ENCODE peak calls at places on chromosomes 12 and 14, in seven cellular contexts. O, Y, R, P, V, D and B are unnamed samples.
A peak's percentile ranks its signal among the peaks of the same experiment; 100 is the strongest.

GRCh38 chr14:65281991-65282908 is 130.3 kb upstream of the FUT8 start:
- DNase-seq in O (peak; percentile 63), Y (peak; percentile 73), R (peak; percentile 77), P (peak; percentile 81), V (peak; percentile 97), D (peak; percentile 49), B (peak; percentile 35)

GRCh38 chr12:116336542-116337065 is 59.1 kb upstream of the MED13L start:
- DNase-seq in O (no peak), Y (no peak), R (peak; percentile 77), P (no peak), V (no peak), D (peak; percentile 35), B (peak; percentile 86)

GRCh38 chr12:1934831-1935230 is 16.4 kb upstream of the CACNA2D4 start:
- DNase-seq in O (peak; percentile 27), Y (no peak), R (no peak), P (no peak), V (no peak), D (no peak), B (no peak)

GRCh38 chr14:72880164-72880563 is 13.7 kb downstream of the DPF3 start:
- DNase-seq in O (no peak), Y (no peak), R (no peak), P (no peak), V (peak; percentile 61), D (no peak), B (no peak)

GRCh38 chr12:22231836-22232235 is 102.7 kb downstream of the ST8SIA1 start:
- DNase-seq in O (no peak), Y (no peak), R (no peak), P (no peak), V (peak; percentile 74), D (peak; percentile 14), B (no peak)

GRCh38 chr12:77924703-77925102 is 94.0 kb downstream of the NAV3 start:
- DNase-seq in O (no peak), Y (no peak), R (peak; percentile 52), P (no peak), V (no peak), D (peak; percentile 57), B (no peak)

GRCh38 chr12:19130224-19131019 is 889 bp downstream of the PLEKHA5 start:
- DNase-seq in O (peak; percentile 73), Y (peak; percentile 33), R (no peak), P (peak; percentile 82), V (peak; percentile 76), D (no peak), B (no peak)

GRCh38 chr14:65170768-65171251 is 68.5 kb upstream of the MAX start:
- DNase-seq in O (peak; percentile 74), Y (no peak), R (peak; percentile 81), P (peak; percentile 76), V (peak; percentile 88), D (peak; percentile 80), B (peak; percentile 54)

GRCh38 chr12:5227722-5228274 is 184.1 kb downstream of the KCNA5 start:
- DNase-seq in O (no peak), Y (no peak), R (no peak), P (no peak), V (no peak), D (no peak), B (no peak)

GRCh38 chr14:36605506-36605857 is 23.1 kb upstream of the NKX2-8 start:
- DNase-seq in O (no peak), Y (no peak), R (no peak), P (no peak), V (peak; percentile 59), D (no peak), B (no peak)

GRCh38 chr14:32384464-32384863 is 55.4 kb downstream of the AKAP6 start:
- DNase-seq in O (no peak), Y (no peak), R (no peak), P (no peak), V (no peak), D (no peak), B (no peak)

GRCh38 chr14:77406086-77406485 is 17.2 kb downstream of the NOXRED1 start:
- DNase-seq in O (no peak), Y (no peak), R (no peak), P (no peak), V (no peak), D (no peak), B (no peak)

GRCh38 chr12:132886529-132887477 is 602 bp downstream of the CHFR start:
- DNase-seq in O (no peak), Y (no peak), R (peak; percentile 4), P (no peak), V (peak; percentile 47), D (peak; percentile 39), B (peak; percentile 17)

GRCh38 chr12:113818833-113819232 is 147.3 kb downstream of the RBM19 start:
- DNase-seq in O (peak; percentile 86), Y (peak; percentile 41), R (no peak), P (peak; percentile 84), V (peak; percentile 85), D (peak; percentile 12), B (peak; percentile 9)

GRCh38 chr14:97833291-97833690 is 1036.1 kb downstream of the VRK1 start:
- DNase-seq in O (no peak), Y (no peak), R (no peak), P (no peak), V (no peak), D (no peak), B (no peak)

GRCh38 chr12:110786012-110786411 is 43.3 kb upstream of the PPP1CC start:
- DNase-seq in O (no peak), Y (no peak), R (no peak), P (no peak), V (no peak), D (no peak), B (no peak)
- H2AK5ac ChIP-seq in O (no peak overlapping the region), Y (no peak overlapping the region), R (no peak overlapping the region), P (no peak overlapping the region), V (no peak overlapping the region), D (no peak overlapping the region), B (no peak overlapping the region)

DNA sequence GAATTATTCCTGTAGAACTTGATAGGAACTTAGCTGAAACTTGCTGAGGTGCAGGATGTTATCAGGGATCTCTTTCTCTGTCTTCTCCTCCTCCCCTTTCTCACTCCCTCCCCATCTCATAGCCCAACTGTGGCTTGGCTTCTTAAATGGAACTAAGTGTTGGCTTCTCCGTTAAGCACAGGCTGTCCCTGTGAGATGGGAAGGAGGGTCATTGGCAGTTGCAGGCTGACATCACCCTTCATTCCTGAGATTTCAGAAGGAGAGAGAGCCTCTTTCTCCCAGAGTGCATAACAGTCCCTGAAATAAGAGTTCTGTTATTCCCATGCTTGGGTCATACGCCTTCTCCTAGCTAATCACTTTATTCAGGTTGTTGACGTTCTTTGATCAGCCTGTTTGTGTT is 162.0 kb downstream of the UNC79 start:
- DNase-seq in O (no peak), Y (no peak), R (no peak), P (no peak), V (peak; percentile 82), D (no peak), B (no peak)
- H2AK5ac ChIP-seq in O (no peak overlapping the region), Y (no peak overlapping the region), R (no peak overlapping the region), P (no peak overlapping the region), V (no peak overlapping the region), D (no peak overlapping the region), B (no peak overlapping the region)

GRCh38 chr12:14770495-14771313 is 32.6 kb downstream of the WBP11 start:
- DNase-seq in O (peak; percentile 96), Y (peak; percentile 76), R (peak; percentile 91), P (peak; percentile 97), V (peak; percentile 98), D (peak; percentile 97), B (peak; percentile 98)

GRCh38 chr12:14769837-14770494 is 33.3 kb downstream of the WBP11 start:
- DNase-seq in O (peak; percentile 91), Y (peak; percentile 68), R (peak; percentile 68), P (peak; percentile 93), V (peak; percentile 95), D (peak; percentile 83), B (peak; percentile 92)

GRCh38 chr12:14768823-14769405 is 34.4 kb downstream of the WBP11 start:
- DNase-seq in O (peak; percentile 50), Y (no peak), R (peak; percentile 44), P (peak; percentile 59), V (peak; percentile 66), D (peak; percentile 59), B (peak; percentile 90)

GRCh38 chr12:14767617-14768016 is 35.7 kb downstream of the WBP11 start:
- DNase-seq in O (no peak), Y (no peak), R (no peak), P (no peak), V (no peak), D (no peak), B (no peak)

GRCh38 chr12:14769462-14769836 is 33.8 kb downstream of the WBP11 start:
- DNase-seq in O (peak; percentile 83), Y (no peak), R (peak; percentile 20), P (peak; percentile 87), V (peak; percentile 91), D (peak; percentile 45), B (no peak)
- H2AK5ac ChIP-seq in O (no peak overlapping the region), Y (no peak overlapping the region), R (no peak overlapping the region), P (no peak overlapping the region), V (no peak overlapping the region), D (peak overlapping the region; percentile 42), B (no peak overlapping the region)

GRCh38 chr14:76313303-76313702 is 62.6 kb upstream of the ESRRB start:
- DNase-seq in O (no peak), Y (no peak), R (no peak), P (no peak), V (peak; percentile 16), D (no peak), B (no peak)
- H2AK5ac ChIP-seq in O (no peak overlapping the region), Y (no peak overlapping the region), R (no peak overlapping the region), P (no peak overlapping the region), V (no peak overlapping the region), D (no peak overlapping the region), B (no peak overlapping the region)

GRCh38 chr12:690466-690865 is 27.2 kb upstream of the NINJ2 start:
- DNase-seq in O (no peak), Y (no peak), R (no peak), P (no peak), V (peak; percentile 66), D (no peak), B (no peak)
- H2AK5ac ChIP-seq in O (no peak overlapping the region), Y (no peak overlapping the region), R (no peak overlapping the region), P (no peak overlapping the region), V (no peak overlapping the region), D (no peak overlapping the region), B (no peak overlapping the region)

DNA sequence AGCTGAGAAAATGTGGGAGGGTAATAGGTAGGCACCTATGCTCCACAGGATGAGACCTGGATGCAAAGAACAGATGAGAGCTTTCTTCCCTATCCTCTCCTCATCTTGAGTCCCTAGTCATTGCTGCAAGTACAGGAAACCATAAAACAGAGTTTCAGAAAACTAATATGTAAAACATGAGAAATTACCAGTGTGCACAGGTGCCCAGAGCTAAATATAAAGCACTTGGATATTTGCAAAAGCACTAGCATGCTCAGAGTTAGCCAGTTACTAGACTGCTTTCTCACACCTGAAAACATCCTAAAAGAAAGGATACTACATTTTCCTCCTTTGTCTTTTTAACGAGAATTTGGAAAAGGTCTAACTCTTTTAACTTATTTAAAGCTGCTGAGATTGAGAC is 324.3 kb downstream of the DAD1 start:
- DNase-seq in O (no peak), Y (no peak), R (no peak), P (no peak), V (no peak), D (no peak), B (no peak)
- H2AK5ac ChIP-seq in O (no peak overlapping the region), Y (no peak overlapping the region), R (no peak overlapping the region), P (no peak overlapping the region), V (no peak overlapping the region), D (no peak overlapping the region), B (no peak overlapping the region)